ENCODE peak calls at places on chromosomes 4 and X, in eight cellular contexts. U, L, W, G, N, O, K and H are unnamed samples.

GRCh38 chrX:51862920-51863319 is 30.5 kb upstream of the MAGED1 start:
- DNase-seq in U (no peak), O (no peak), L (no peak), W (no peak), N (no peak), K (no peak), G (no peak), H (no peak)

GRCh38 chr4:124199755-124200154 is 512.8 kb downstream of the ANKRD50 start:
- DNase-seq in O (peak), U (no peak), K (no peak), L (no peak), N (no peak), G (no peak), W (no peak), H (no peak)

GRCh38 chr4:8596891-8597290 is 4.3 kb downstream of the CPZ start:
- DNase-seq in W (no peak), L (no peak), O (no peak), U (no peak), G (no peak), K (no peak), N (no peak), H (no peak)

GRCh38 chrX:85031505-85031904 is 27.8 kb downstream of the APOOL start:
- DNase-seq in K (no peak), G (no peak), N (no peak), O (no peak), W (no peak), L (no peak), U (no peak), H (no peak)

GRCh38 chr4:156838761-156839160 is 132.8 kb downstream of the PDGFC start:
- DNase-seq in K (peak), U (no peak), O (peak), W (no peak), L (no peak), N (no peak), G (no peak), H (no peak)

GRCh38 chr4:182929296-182929695 is 12.1 kb upstream of the DCTD start:
- DNase-seq in K (no peak), W (no peak), N (no peak), O (peak), L (no peak), G (no peak), U (no peak), H (no peak)

GRCh38 chr4:123547167-123547817 is 150.7 kb downstream of the SPRY1 start:
- DNase-seq in N (no peak), G (peak), W (no peak), L (no peak), U (no peak), K (peak), O (no peak), H (peak)

GRCh38 chr4:80271806-80272205 is 5.3 kb downstream of the FGF5 start:
- DNase-seq in L (no peak), U (no peak), K (no peak), O (peak), W (no peak), N (no peak), G (no peak), H (no peak)

GRCh38 chr4:145333786-145334185 is 147.9 kb upstream of the SMAD1 start:
- DNase-seq in U (no peak), W (no peak), K (no peak), G (no peak), O (no peak), L (no peak), N (no peak), H (no peak)

GRCh38 chrX:137194164-137194563 is 160.4 kb upstream of the GPR101 start:
- DNase-seq in U (peak), L (peak), W (peak), O (peak), G (no peak), K (peak), N (no peak), H (peak)

GRCh38 chrX:49627030-49627777 is 28.4 kb downstream of the GAGE1 start:
- DNase-seq in L (peak), G (no peak), U (no peak), W (no peak), O (peak), N (no peak), K (peak), H (peak)

GRCh38 chr4:84927428-84927827 is 39.1 kb downstream of the WDFY3 start:
- DNase-seq in G (no peak), L (no peak), U (no peak), N (no peak), W (no peak), O (no peak), K (no peak), H (peak)

GRCh38 chr4:108148316-108148715 is 20.4 kb downstream of the LEF1 start:
- DNase-seq in W (no peak), K (no peak), U (no peak), O (no peak), G (no peak), N (no peak), L (no peak), H (no peak)

GRCh38 chr4:576245-576821 is at the start of gene TMEM271:
- DNase-seq in U (no peak), L (no peak), O (no peak), G (no peak), K (peak), W (no peak), N (no peak), H (peak)

GRCh38 chrX:44096666-44097065 is 123.5 kb upstream of the NDP start:
- DNase-seq in G (no peak), U (no peak), N (no peak), W (no peak), L (no peak), K (no peak), O (no peak), H (no peak)

GRCh38 chrX:21963736-21964135 is 23.2 kb downstream of the SMS start:
- DNase-seq in O (peak), L (no peak), N (no peak), K (no peak), W (no peak), U (no peak), G (no peak), H (no peak)

GRCh38 chrX:20521245-20521644 is 254.5 kb upstream of the RPS6KA3 start:
- DNase-seq in N (no peak), W (no peak), L (no peak), G (no peak), K (no peak), O (peak), U (no peak), H (no peak)

GRCh38 chr4:176210101-176210500 is 14.7 kb upstream of the SPATA4 start:
- DNase-seq in O (no peak), N (no peak), L (peak), W (no peak), G (no peak), K (no peak), U (no peak), H (no peak)

GRCh38 chrX:144494069-144494468 is 610.2 kb downstream of the UBE2NL start:
- DNase-seq in U (no peak), L (peak), W (no peak), N (no peak), K (no peak), O (no peak), G (no peak), H (no peak)

GRCh38 chr4:106615961-106616360 is 247.4 kb upstream of the GIMD1 start:
- DNase-seq in K (no peak), U (no peak), L (no peak), O (peak), W (no peak), G (no peak), N (no peak), H (no peak)

GRCh38 chrX:23548164-23548563 is 119.1 kb upstream of the PRDX4 start:
- DNase-seq in W (no peak), O (no peak), L (no peak), N (no peak), U (no peak), G (no peak), K (no peak), H (no peak)

GRCh38 chr4:173076903-173077629 is 91.5 kb upstream of the GALNT7 start:
- DNase-seq in K (no peak), L (no peak), W (no peak), O (peak), N (no peak), G (no peak), U (no peak), H (no peak)

GRCh38 chr4:9894604-9895361 is 113.3 kb downstream of the DRD5 start:
- DNase-seq in W (no peak), K (no peak), G (no peak), N (no peak), U (no peak), O (no peak), L (no peak), H (no peak)

GRCh38 chr4:38283724-38284123 is 323.5 kb downstream of the PTTG2 start:
- DNase-seq in W (no peak), G (no peak), L (peak), K (no peak), U (no peak), N (no peak), O (no peak), H (no peak)

GRCh38 chr4:2141762-2142520 is 82.8 kb downstream of the NAT8L start:
- DNase-seq in L (peak), W (no peak), U (no peak), K (no peak), O (no peak), G (no peak), N (no peak), H (peak)

GRCh38 chrX:118074086-118074485 is 42.5 kb downstream of the KLHL13 start:
- DNase-seq in O (no peak), W (no peak), G (no peak), L (no peak), N (no peak), K (no peak), U (no peak), H (no peak)

GRCh38 chr4:152115121-152115520 is 354.3 kb upstream of the GATB start:
- DNase-seq in U (no peak), G (no peak), L (no peak), N (no peak), K (no peak), W (no peak), O (no peak), H (no peak)

GRCh38 chr4:94208268-94208667 is 603 bp downstream of the SMARCAD1 start:
- DNase-seq in N (no peak), O (no peak), L (peak), U (no peak), G (no peak), W (no peak), K (no peak), H (no peak)

GRCh38 chr4:52889778-52890400 is 27.8 kb downstream of the RASL11B start:
- DNase-seq in O (peak), N (no peak), G (no peak), K (no peak), U (no peak), L (no peak), W (no peak), H (no peak)

GRCh38 chrX:132071260-132071659 is 48.2 kb downstream of the STK26 start:
- DNase-seq in L (peak), N (no peak), U (no peak), W (no peak), O (peak), G (no peak), K (no peak), H (no peak)

GRCh38 chrX:20067709-20068315 is 48.9 kb downstream of the MAP7D2 start:
- DNase-seq in G (no peak), K (no peak), U (peak), N (no peak), L (no peak), W (peak), O (peak), H (peak)

GRCh38 chr4:153191795-153192363 is 12.4 kb upstream of the TRIM2 start:
- DNase-seq in U (no peak), O (no peak), W (no peak), L (no peak), N (no peak), K (no peak), G (no peak), H (no peak)

GRCh38 chr4:4504783-4505182 is 37.1 kb downstream of the STX18 start:
- DNase-seq in K (no peak), O (no peak), W (no peak), L (no peak), N (no peak), G (no peak), U (no peak), H (no peak)